ENCODE peak calls at places on chromosomes 5 and 9, in four cellular contexts. K is iris pigment epithelial cell; Z is dorsolateral prefrontal cortex; B is CD8-positive, alpha-beta memory T cell. X is an unnamed sample.

GRCh38 chr5:17289681-17290619 is 72.5 kb downstream of the BASP1 start:
- DNase-seq in K (peak; percentile 46), Z (no peak), B (no peak), X (no peak)

GRCh38 chr9:126411225-126411947 is 84.8 kb downstream of the MVB12B start:
- DNase-seq in K (no peak), Z (no peak), B (peak; percentile 64), X (peak; percentile 62)

GRCh38 chr5:87572092-87572491 is 159.4 kb upstream of the CCNH start:
- DNase-seq in K (no peak), Z (no peak), B (no peak), X (no peak)

GRCh38 chr5:63962345-63962744 is at the start of gene HTR1A:
- DNase-seq in K (no peak), Z (no peak), B (no peak), X (no peak)

GRCh38 chr5:141040763-141041426 is 10.3 kb upstream of the PCDHB1 start:
- DNase-seq in K (peak; percentile 62), Z (peak; percentile 97), B (peak; percentile 61), X (peak; percentile 19)

GRCh38 chr5:124677999-124678385 is 68.4 kb downstream of the ZNF608 start:
- DNase-seq in K (no peak), Z (no peak), B (no peak), X (no peak)

GRCh38 chr5:54644226-54644625 is 126.7 kb downstream of the SNX18 start:
- DNase-seq in K (peak; percentile 69), Z (no peak), B (no peak), X (no peak)

GRCh38 chr5:378301-378891 is 56.9 kb downstream of the AHRR start:
- DNase-seq in K (peak; percentile 23), Z (no peak), B (peak; percentile 73), X (no peak)

GRCh38 chr5:165149439-165149838 is 1644.0 kb downstream of the MAT2B start:
- DNase-seq in K (no peak), Z (no peak), B (no peak), X (no peak)

GRCh38 chr5:173581408-173582197 is 34.8 kb downstream of the BOD1 start:
- DNase-seq in K (peak; percentile 37), Z (no peak), B (peak; percentile 51), X (peak; percentile 7)

GRCh38 chr9:19660019-19660418 is 128.8 kb downstream of the SLC24A2 start:
- DNase-seq in K (no peak), Z (no peak), B (no peak), X (no peak)

GRCh38 chr5:138594305-138595058 is 19.3 kb upstream of the HSPA9 start:
- DNase-seq in K (no peak), Z (no peak), B (no peak), X (no peak)

GRCh38 chr5:76441101-76441500 is 38.0 kb downstream of the IQGAP2 start:
- DNase-seq in K (no peak), Z (no peak), B (no peak), X (no peak)

GRCh38 chr9:4748612-4749011 is 7.6 kb upstream of the AK3 start:
- DNase-seq in K (no peak), Z (no peak), B (no peak), X (no peak)

GRCh38 chr5:163467682-163468081 is 7.2 kb downstream of the HMMR start:
- DNase-seq in K (no peak), Z (no peak), B (no peak), X (no peak)

GRCh38 chr9:131625388-131625787 is 80.1 kb downstream of the PRRT1B start:
- DNase-seq in K (no peak), Z (no peak), B (no peak), X (no peak)

GRCh38 chr9:14652729-14653377 is 40.4 kb downstream of the ZDHHC21 start:
- DNase-seq in K (peak; percentile 28), Z (no peak), B (no peak), X (no peak)

GRCh38 chr5:143138839-143139238 is 264.6 kb downstream of the NR3C1 start:
- DNase-seq in K (no peak), Z (no peak), B (no peak), X (no peak)

GRCh38 chr5:17888155-17888554 is 253.9 kb downstream of the TAF11L14 start:
- DNase-seq in K (no peak), Z (no peak), B (no peak), X (no peak)

GRCh38 chr9:79020266-79020665 is 551.5 kb upstream of the TLE4 start:
- DNase-seq in K (no peak), Z (no peak), B (no peak), X (no peak)

GRCh38 chr9:83030391-83031107 is 32.4 kb downstream of the RASEF start:
- DNase-seq in K (no peak), Z (no peak), B (no peak), X (no peak)

GRCh38 chr5:153809181-153809580 is 229.5 kb downstream of the FAM114A2 start:
- DNase-seq in K (no peak), Z (no peak), B (no peak), X (no peak)

X was measured in naive thymus-derived CD8-positive, alpha-beta T cell.